ENCODE peak calls at places on chromosomes 3 and 15, in nine cellular contexts. P, H, I, E, S, Z, G, C and X are unnamed samples.

GRCh38 chr15:25189551-25189950 is 234.8 kb downstream of the SNRPN start:
- DNase-seq in P (no peak), H (no peak), I (no peak), E (no peak), S (no peak), Z (no peak), G (no peak), C (no peak), X (no peak)

GRCh38 chr3:50150863-50151686 is 4.0 kb upstream of the SEMA3F start:
- DNase-seq in P (peak), H (no peak), I (no peak), E (no peak), S (no peak), Z (no peak), G (no peak), C (no peak), X (no peak)

GRCh38 chr3:12442654-12443501 is 41.4 kb upstream of the TSEN2 start:
- DNase-seq in P (no peak), H (no peak), I (no peak), E (no peak), S (no peak), Z (no peak), G (no peak), C (no peak), X (no peak)

GRCh38 chr15:63187589-63188226 is 1.7 kb upstream of the RAB8B start:
- DNase-seq in P (no peak), H (no peak), I (no peak), E (no peak), S (no peak), Z (no peak), G (no peak), C (no peak), X (no peak)

GRCh38 chr15:53918180-53919079 is 59.8 kb upstream of the UNC13C start:
- DNase-seq in P (no peak), H (no peak), I (no peak), E (no peak), S (no peak), Z (no peak), G (no peak), C (no peak), X (no peak)

GRCh38 chr3:123652346-123652984 is 67.6 kb upstream of the HACD2 start:
- DNase-seq in P (peak), H (no peak), I (peak), E (peak), S (no peak), Z (peak), G (no peak), C (peak), X (no peak)

GRCh38 chr3:61573441-61573840 is 12.1 kb downstream of the PTPRG start:
- DNase-seq in P (peak), H (no peak), I (no peak), E (no peak), S (no peak), Z (no peak), G (no peak), C (no peak), X (no peak)

GRCh38 chr3:122403489-122403888 is 12.4 kb downstream of the WDR5B start:
- DNase-seq in P (no peak), H (no peak), I (no peak), E (no peak), S (peak), Z (no peak), G (no peak), C (no peak), X (no peak)

GRCh38 chr3:138578141-138578540 is 15.9 kb downstream of the CEP70 start:
- DNase-seq in P (no peak), H (no peak), I (no peak), E (no peak), S (no peak), Z (no peak), G (no peak), C (no peak), X (no peak)

GRCh38 chr3:87733671-87734367 is 325.0 kb downstream of the CGGBP1 start:
- DNase-seq in P (no peak), H (no peak), I (no peak), E (no peak), S (no peak), Z (peak), G (no peak), C (no peak), X (no peak)

DNA sequence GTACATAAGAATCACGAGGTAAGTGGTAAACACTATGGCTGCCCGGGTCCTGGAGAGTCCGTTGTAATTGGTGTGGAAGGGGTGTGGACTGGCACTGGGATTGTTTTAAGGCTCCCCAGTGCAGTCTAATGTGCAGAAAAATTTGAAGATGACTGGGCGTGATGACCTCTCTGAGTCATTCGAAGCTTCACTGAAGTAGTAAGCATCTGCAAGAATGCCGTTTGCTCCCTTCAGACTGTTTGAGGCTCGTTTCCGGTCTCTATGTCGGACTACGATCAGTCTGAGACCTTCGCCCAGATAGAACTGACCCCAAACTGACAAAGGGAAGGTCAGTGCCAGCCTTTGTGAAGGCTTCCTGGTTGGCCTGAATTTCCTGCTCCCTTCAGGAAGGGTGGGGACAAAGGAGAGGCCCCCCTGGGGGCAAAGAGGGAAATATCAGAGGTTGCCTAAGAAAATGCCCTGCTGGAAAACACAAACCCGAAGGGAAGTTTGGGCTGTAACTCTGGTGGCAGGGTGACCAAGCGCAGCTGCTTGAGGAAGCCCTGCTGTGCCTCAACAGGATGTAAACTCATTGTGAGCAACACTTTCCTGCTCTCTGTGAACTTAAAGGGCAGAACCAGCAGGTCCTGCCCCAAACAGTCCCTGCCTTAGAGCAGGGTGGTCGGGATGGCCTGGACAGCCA is 34.6 kb downstream of the BTD start:
- DNase-seq in P (peak), H (peak), I (peak), E (no peak), S (peak), Z (no peak), G (no peak), C (peak), X (peak)
- H3K4me3 ChIP-seq in P (peak), H (peak), I (no peak), E (no peak), S (no peak), Z (no peak), G (no peak), C (no peak), X (no peak)

GRCh38 chr3:43294975-43295374 is 8.6 kb downstream of the SNRK start:
- DNase-seq in P (no peak), H (no peak), I (no peak), E (no peak), S (no peak), Z (no peak), G (no peak), C (no peak), X (no peak)
- H3K4me3 ChIP-seq in P (no peak), H (no peak), I (no peak), E (no peak), S (no peak), Z (no peak), G (peak), C (no peak), X (no peak)

DNA sequence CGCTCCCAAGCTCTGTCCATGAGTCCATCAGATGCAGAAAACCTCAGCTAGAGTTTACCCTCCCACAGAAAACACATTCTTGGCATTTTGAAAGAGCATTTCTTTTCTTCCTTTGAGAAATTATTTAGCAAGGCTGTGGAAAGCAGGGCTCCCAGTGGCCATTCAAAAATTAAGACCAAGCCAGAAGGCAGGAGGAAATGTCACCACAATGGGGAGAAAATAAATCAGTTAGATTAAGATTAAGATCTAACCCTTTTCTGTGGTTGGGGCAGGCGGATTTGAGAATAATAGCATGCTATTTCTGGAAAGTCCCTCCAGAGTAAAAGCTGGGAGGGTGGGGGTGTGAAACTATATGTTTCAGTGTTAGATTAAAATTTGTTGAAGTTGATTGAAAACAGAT is 20.2 kb downstream of the LRIG1 start:
- DNase-seq in P (no peak), H (no peak), I (no peak), E (no peak), S (no peak), Z (no peak), G (peak), C (no peak), X (peak)
- H3K4me3 ChIP-seq in P (no peak), H (no peak), I (no peak), E (no peak), S (no peak), Z (no peak), G (no peak), C (no peak), X (no peak)

GRCh38 chr3:126982522-126983175 is at the start of gene PLXNA1:
- DNase-seq in P (peak), H (peak), I (peak), E (peak), S (no peak), Z (peak), G (peak), C (peak), X (no peak)
- H3K4me3 ChIP-seq in P (peak), H (peak), I (peak), E (peak), S (peak), Z (peak), G (peak), C (peak), X (peak)